ENCODE peak calls at places on chromosome 16, in six cellular contexts. R is neuronal stem cell, D is H1, S is mesenchymal stem cell, B is IMR-90, G is trophoblast cell. H is an unnamed sample.

GRCh38 chr16:29876186-29876577 is 13.2 kb upstream of the CDIPT start:
- DNase-seq in R (no peak), D (no peak), S (no peak), B (no peak), G (no peak), H (peak; percentile 89)

GRCh38 chr16:11681526-11681925 is 13.3 kb downstream of the SNN start:
- DNase-seq in R (no peak), D (no peak), S (no peak), B (no peak), G (no peak), H (no peak)

GRCh38 chr16:2024026-2024425 is 2.7 kb upstream of the NHERF2 start:
- DNase-seq in R (no peak), D (no peak), S (no peak), B (no peak), G (no peak), H (no peak)

GRCh38 chr16:84286568-84287220 is 8.0 kb upstream of the WFDC1 start:
- DNase-seq in R (no peak), D (no peak), S (peak; percentile 45), B (peak; percentile 47), G (no peak), H (no peak)

GRCh38 chr16:1526608-1527555 is 6.6 kb upstream of the TMEM204 start:
- DNase-seq in R (no peak), D (no peak), S (no peak), B (no peak), G (peak; percentile 19), H (no peak)

GRCh38 chr16:54203384-54203783 is 83.2 kb downstream of the IRX3 start:
- DNase-seq in R (no peak), D (no peak), S (no peak), B (no peak), G (no peak), H (no peak)

GRCh38 chr16:11104168-11105037 is 151.6 kb downstream of the SOCS1 start:
- DNase-seq in R (no peak), D (no peak), S (no peak), B (no peak), G (no peak), H (no peak)

GRCh38 chr16:69005641-69006355 is 99.7 kb upstream of the HAS3 start:
- DNase-seq in R (no peak), D (no peak), S (no peak), B (no peak), G (no peak), H (no peak)

GRCh38 chr16:37511-37910 is 15.9 kb downstream of the POLR3K start:
- DNase-seq in R (no peak), D (no peak), S (peak; percentile 36), B (no peak), G (no peak), H (no peak)

GRCh38 chr16:54633943-54634362 is 296.7 kb upstream of the IRX5 start:
- DNase-seq in R (no peak), D (peak; percentile 55), S (no peak), B (no peak), G (peak; percentile 61), H (peak; percentile 41)

GRCh38 chr16:1781758-1782407 is 488 bp downstream of the SPSB3 start:
- DNase-seq in R (peak; percentile 14), D (peak; percentile 56), S (peak; percentile 41), B (peak; percentile 6), G (peak; percentile 62), H (no peak)

GRCh38 chr16:86529160-86529559 is 18.8 kb downstream of the FOXF1 start:
- DNase-seq in R (no peak), D (no peak), S (peak; percentile 36), B (peak; percentile 13), G (peak; percentile 8), H (no peak)

GRCh38 chr16:85334718-85335583 is 222.7 kb upstream of the CIBAR2 start:
- DNase-seq in R (peak; percentile 51), D (no peak), S (peak; percentile 64), B (no peak), G (no peak), H (peak; percentile 77)

GRCh38 chr16:70750893-70751467 is 50.0 kb downstream of the VAC14 start:
- DNase-seq in R (no peak), D (no peak), S (peak; percentile 99), B (peak; percentile 99), G (peak; percentile 27), H (no peak)

GRCh38 chr16:81632392-81633146 is 146.5 kb upstream of the PLCG2 start:
- DNase-seq in R (no peak), D (no peak), S (peak; percentile 95), B (peak; percentile 94), G (peak; percentile 44), H (no peak)

GRCh38 chr16:81630632-81631026 is 148.5 kb upstream of the PLCG2 start:
- DNase-seq in R (peak; percentile 67), D (no peak), S (no peak), B (no peak), G (no peak), H (no peak)

GRCh38 chr16:81629032-81629802 is 149.9 kb upstream of the PLCG2 start:
- DNase-seq in R (no peak), D (no peak), S (no peak), B (no peak), G (peak; percentile 25), H (no peak)

GRCh38 chr16:81627729-81628128 is 151.4 kb upstream of the PLCG2 start:
- DNase-seq in R (no peak), D (no peak), S (no peak), B (no peak), G (no peak), H (no peak)

GRCh38 chr16:81629896-81630631 is 149.0 kb upstream of the PLCG2 start:
- DNase-seq in R (no peak), D (no peak), S (no peak), B (no peak), G (no peak), H (no peak)
- H2AFZ ChIP-seq in R (no peak overlapping the region), D (no peak overlapping the region), S (no peak overlapping the region), B (no peak overlapping the region), G (no peak overlapping the region), H (no peak overlapping the region)

DNA sequence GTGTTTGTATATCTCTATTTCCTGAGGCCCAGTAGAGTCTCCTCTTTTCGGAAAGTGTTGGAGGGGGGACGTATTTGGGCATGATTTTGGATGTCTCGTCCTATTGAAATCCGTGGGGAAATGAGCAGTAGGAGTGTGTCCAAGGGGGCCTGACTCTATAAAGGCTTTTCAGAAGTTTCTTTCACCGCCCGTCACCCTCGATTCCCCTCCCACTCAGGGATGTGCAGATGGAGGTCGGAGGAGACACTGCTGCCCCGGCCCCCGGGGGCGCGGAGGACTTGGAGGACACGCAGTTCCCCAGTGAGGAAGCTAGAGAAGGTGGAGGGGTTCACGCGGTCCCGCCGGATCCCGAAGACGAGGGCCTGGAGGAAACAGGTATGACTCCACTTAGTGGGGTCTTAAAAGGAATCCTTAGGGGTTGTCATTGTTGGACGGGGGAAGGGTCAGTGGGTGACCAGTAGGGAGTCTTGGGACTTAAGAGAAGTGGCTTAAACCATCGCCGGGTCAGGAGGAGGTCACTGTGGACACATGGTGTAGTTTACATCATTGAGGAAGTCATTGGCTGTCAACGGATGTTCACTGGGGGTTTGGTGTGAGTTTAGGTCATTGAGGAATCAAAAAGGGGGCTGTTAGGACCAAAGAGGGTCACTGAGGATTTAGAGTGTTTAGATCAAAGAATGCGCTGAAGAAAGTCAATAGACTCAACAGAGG is 424 bp downstream of the MON1B start:
- DNase-seq in R (no peak), D (no peak), S (peak; percentile 30), B (no peak), G (no peak), H (no peak)
- H2AK5ac ChIP-seq in R (no peak overlapping the region), D (no peak overlapping the region), S (no peak overlapping the region), B (peak overlapping the region; percentile 20), G (peak overlapping the region; percentile 45), H (no peak overlapping the region)

GRCh38 chr16:57692636-57693035 is 2.0 kb upstream of the DRC7 start:
- DNase-seq in R (no peak), D (no peak), S (no peak), B (no peak), G (no peak), H (no peak)

GRCh38 chr16:57694556-57695377 is at the start of gene DRC7:
- DNase-seq in R (peak; percentile 68), D (peak; percentile 64), S (peak; percentile 50), B (peak; percentile 13), G (peak; percentile 27), H (peak; percentile 78)

GRCh38 chr16:57693539-57693938 is 1.1 kb upstream of the DRC7 start:
- DNase-seq in R (no peak), D (no peak), S (no peak), B (no peak), G (no peak), H (no peak)

GRCh38 chr16:57695378-57696054 is 910 bp downstream of the DRC7 start:
- DNase-seq in R (no peak), D (no peak), S (no peak), B (no peak), G (no peak), H (no peak)

DNA sequence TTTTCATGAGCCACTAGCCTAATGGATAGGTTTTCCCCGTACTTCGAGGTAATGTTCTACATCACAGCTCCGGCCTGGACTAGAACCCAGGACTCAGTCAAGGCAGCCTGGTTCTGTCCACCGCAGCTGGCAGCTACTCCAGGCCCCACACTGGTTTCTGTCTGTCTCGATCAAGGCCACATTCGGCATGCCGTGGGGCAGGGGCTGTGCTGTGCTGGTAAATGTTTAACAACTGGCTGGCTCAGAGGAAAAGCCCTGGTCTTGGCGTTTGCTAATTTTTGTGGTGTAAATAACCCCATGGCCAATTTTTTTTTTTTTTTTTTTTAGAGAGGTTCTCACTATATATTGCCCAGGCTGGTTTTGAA is 433 bp upstream of the DRC7 start:
- DNase-seq in R (no peak), D (no peak), S (no peak), B (no peak), G (no peak), H (no peak)
- H2AFZ ChIP-seq in R (no peak overlapping the region), D (no peak overlapping the region), S (no peak overlapping the region), B (no peak overlapping the region), G (no peak overlapping the region), H (no peak overlapping the region)

GRCh38 chr16:13236308-13236707 is 334.9 kb downstream of the SHISA9 start:
- DNase-seq in R (no peak), D (no peak), S (no peak), B (no peak), G (no peak), H (no peak)

GRCh38 chr16:13238182-13238581 is 336.8 kb downstream of the SHISA9 start:
- DNase-seq in R (no peak), D (no peak), S (no peak), B (no peak), G (no peak), H (no peak)

GRCh38 chr16:13229039-13229438 is 327.6 kb downstream of the SHISA9 start:
- DNase-seq in R (no peak), D (no peak), S (no peak), B (no peak), G (no peak), H (no peak)

GRCh38 chr16:13231365-13231764 is 330.0 kb downstream of the SHISA9 start:
- DNase-seq in R (no peak), D (no peak), S (no peak), B (no peak), G (no peak), H (no peak)

DNA sequence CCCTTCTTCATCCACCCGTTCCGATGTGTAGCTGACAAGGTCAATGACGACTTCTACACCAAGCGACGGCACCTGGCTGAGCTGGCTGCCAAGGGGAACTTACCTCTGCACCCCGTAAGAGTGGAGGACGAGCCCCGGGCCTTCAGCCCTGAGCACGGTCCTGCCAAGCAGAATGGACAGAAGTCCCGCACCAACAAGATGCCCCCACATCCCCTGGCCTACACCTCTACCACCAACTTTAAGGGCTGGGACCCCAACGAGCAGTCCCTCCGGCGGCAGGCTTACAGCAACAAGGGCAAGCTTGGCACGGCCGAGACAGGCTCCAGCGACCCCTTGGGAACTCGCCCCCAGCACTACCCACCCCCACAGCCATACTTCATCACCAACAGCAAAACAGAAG is 333.6 kb downstream of the SHISA9 start:
- DNase-seq in R (no peak), D (no peak), S (no peak), B (no peak), G (no peak), H (no peak)
- H2AK5ac ChIP-seq in R (no peak overlapping the region), D (no peak overlapping the region), S (no peak overlapping the region), B (no peak overlapping the region), G (no peak overlapping the region), H (no peak overlapping the region)

GRCh38 chr16:21081329-21081728 is 69.3 kb downstream of the DNAH3 start:
- DNase-seq in R (no peak), D (no peak), S (no peak), B (no peak), G (no peak), H (no peak)
- H2AFZ ChIP-seq in R (no peak overlapping the region), D (no peak overlapping the region), S (no peak overlapping the region), B (no peak overlapping the region), G (no peak overlapping the region), H (no peak overlapping the region)

H was measured in H9.